ENCODE peak calls at places on chromosomes 16 and 17, in ten cellular contexts. X is effector memory CD4-positive, alpha-beta T cell; O is NCI-H1105; V is T-helper 2 cell; Y is hypothalamus; W is IMR-90; N is stromal cell of bone marrow; D is cardiac fibroblast; A is iPS-NIHi11; J is anterior cingulate cortex. H is an unnamed sample.

GRCh38 chr16:84611041-84611440 is 6.8 kb downstream of the COTL1 start:
- DNase-seq in X (no peak), O (no peak), V (no peak), Y (no peak), W (peak; percentile 61), N (no peak), D (peak; percentile 18), A (no peak), J (no peak), H (no peak)

GRCh38 chr16:66135376-66135775 is 231.1 kb upstream of the CDH5 start:
- DNase-seq in X (no peak), O (no peak), V (no peak), Y (no peak), W (peak; percentile 25), N (no peak), D (no peak), A (no peak), J (no peak), H (no peak)

GRCh38 chr16:30761427-30761927 is 385 bp downstream of the CFAP119 start:
- DNase-seq in X (peak; percentile 25), O (peak; percentile 15), V (no peak), Y (no peak), W (peak; percentile 20), N (no peak), D (peak; percentile 24), A (peak; percentile 60), J (peak; percentile 26), H (peak; percentile 25)

GRCh38 chr16:26859086-26859485 is 207.6 kb upstream of the C16orf82 start:
- DNase-seq in X (no peak), O (no peak), V (no peak), Y (no peak), W (no peak), N (no peak), D (no peak), A (no peak), J (no peak), H (no peak)

GRCh38 chr16:56860226-56861020 is 4.6 kb upstream of the SLC12A3 start:
- DNase-seq in X (no peak), O (no peak), V (peak; percentile 94), Y (no peak), W (no peak), N (no peak), D (no peak), A (no peak), J (no peak), H (peak; percentile 48)

GRCh38 chr17:17711708-17712141 is 30.5 kb downstream of the RAI1 start:
- DNase-seq in X (no peak), O (no peak), V (no peak), Y (no peak), W (no peak), N (no peak), D (no peak), A (peak; percentile 45), J (no peak), H (no peak)

GRCh38 chr16:19432429-19432828 is 14.7 kb downstream of the TMC5 start:
- DNase-seq in X (no peak), O (no peak), V (no peak), Y (no peak), W (no peak), N (no peak), D (peak; percentile 3), A (peak; percentile 41), J (no peak), H (no peak)

GRCh38 chr17:8120520-8121443 is 2.5 kb upstream of the ALOXE3 start:
- DNase-seq in X (peak; percentile 44), O (peak; percentile 65), V (peak; percentile 68), Y (no peak), W (peak; percentile 69), N (no peak), D (peak; percentile 87), A (peak; percentile 64), J (peak; percentile 23), H (peak; percentile 67)

GRCh38 chr17:55162556-55162946 is 102.2 kb upstream of the HLF start:
- DNase-seq in X (no peak), O (no peak), V (peak; percentile 35), Y (no peak), W (no peak), N (no peak), D (no peak), A (no peak), J (no peak), H (no peak)

GRCh38 chr16:86634290-86634689 is 55.9 kb downstream of the FOXL1 start:
- DNase-seq in X (no peak), O (no peak), V (no peak), Y (no peak), W (peak; percentile 33), N (no peak), D (peak; percentile 71), A (peak; percentile 69), J (no peak), H (no peak)

GRCh38 chr17:28549274-28550132 is 2.9 kb downstream of the UNC119 start:
- DNase-seq in X (peak; percentile 65), O (no peak), V (peak; percentile 86), Y (no peak), W (no peak), N (no peak), D (no peak), A (peak; percentile 2), J (no peak), H (peak; percentile 87)

GRCh38 chr17:28643979-28644781 is 778 bp downstream of the BLTP2 start:
- DNase-seq in X (peak; percentile 3), O (no peak), V (peak; percentile 50), Y (no peak), W (peak; percentile 55), N (peak; percentile 47), D (peak; percentile 61), A (peak; percentile 76), J (no peak), H (no peak)

GRCh38 chr16:86355114-86355513 is 155.2 kb upstream of the FOXF1 start:
- DNase-seq in X (no peak), O (no peak), V (no peak), Y (no peak), W (peak; percentile 55), N (no peak), D (no peak), A (no peak), J (no peak), H (no peak)

GRCh38 chr17:76843703-76844484 is 24.3 kb upstream of the MGAT5B start:
- DNase-seq in X (no peak), O (no peak), V (no peak), Y (no peak), W (no peak), N (no peak), D (peak; percentile 28), A (no peak), J (no peak), H (no peak)

GRCh38 chr16:15427648-15428239 is 6.6 kb upstream of the BMERB1 start:
- DNase-seq in X (no peak), O (peak; percentile 83), V (peak; percentile 71), Y (peak; percentile 24), W (peak; percentile 84), N (peak; percentile 76), D (peak; percentile 86), A (peak; percentile 34), J (peak; percentile 56), H (peak; percentile 40)

GRCh38 chr17:28997811-28998210 is 8.0 kb downstream of the SEZ6 start:
- DNase-seq in X (no peak), O (peak; percentile 88), V (no peak), Y (no peak), W (no peak), N (no peak), D (no peak), A (no peak), J (no peak), H (no peak)

GRCh38 chr17:38444151-38444550 is 15.9 kb downstream of the ARHGAP23 start:
- DNase-seq in X (peak; percentile 22), O (peak; percentile 67), V (peak; percentile 52), Y (peak; percentile 35), W (peak; percentile 63), N (peak; percentile 36), D (peak; percentile 65), A (peak; percentile 82), J (peak; percentile 71), H (peak; percentile 46)

H was measured in CD4-positive, CD25-positive, alpha-beta regulatory T cell.